ENCODE peak calls at places on chromosome 1, in five cellular contexts. M is cardiac fibroblast, W is ELF-1, Z is type B pancreatic cell, L is germinal center. N is an unnamed sample.

GRCh38 chr1:41936107-41936506 is 17.4 kb upstream of the HIVEP3 start:
- DNase-seq in L (no peak), W (no peak), M (peak), Z (no peak), N (no peak)

GRCh38 chr1:29851666-29852065 is 615.3 kb downstream of the PTPRU start:
- DNase-seq in L (no peak), M (no peak), Z (no peak), W (no peak), N (no peak)

GRCh38 chr1:183101081-183101480 is 77.9 kb downstream of the LAMC1 start:
- DNase-seq in L (no peak), W (no peak), M (no peak), Z (no peak), N (no peak)

GRCh38 chr1:64072089-64072835 is 131.2 kb upstream of the UBE2U start:
- DNase-seq in M (peak), L (no peak), Z (no peak), W (no peak), N (no peak)

GRCh38 chr1:37914719-37915483 is 32.0 kb downstream of the INPP5B start:
- DNase-seq in Z (no peak), L (no peak), W (no peak), M (no peak), N (no peak)

GRCh38 chr1:24201941-24202440 is 14.9 kb upstream of the IFNLR1 start:
- DNase-seq in M (peak), L (peak), W (peak), Z (peak), N (peak)

GRCh38 chr1:27602510-27603319 is 1.2 kb downstream of the AHDC1 start:
- DNase-seq in M (no peak), W (no peak), Z (no peak), L (peak), N (peak)

GRCh38 chr1:77282187-77282865 is 507 bp downstream of the AK5 start:
- DNase-seq in M (peak), W (peak), L (peak), Z (no peak), N (no peak)

GRCh38 chr1:221234821-221235220 is 355.6 kb downstream of the HLX start:
- DNase-seq in M (peak), L (no peak), W (no peak), Z (no peak), N (no peak)

GRCh38 chr1:81186271-81186670 is 614.5 kb upstream of the ADGRL2 start:
- DNase-seq in Z (no peak), L (no peak), M (peak), W (peak), N (no peak)

GRCh38 chr1:55038552-55038838 is 853 bp upstream of the PCSK9 start:
- DNase-seq in Z (no peak), M (no peak), W (no peak), L (no peak), N (no peak)

GRCh38 chr1:56065729-56066128 is 513.6 kb downstream of the PLPP3 start:
- DNase-seq in W (no peak), M (peak), Z (no peak), L (no peak), N (no peak)

GRCh38 chr1:180158149-180159147 is 3.8 kb downstream of the QSOX1 start:
- DNase-seq in M (no peak), Z (no peak), W (no peak), L (no peak), N (no peak)

GRCh38 chr1:70528591-70529333 is 117.7 kb downstream of the CTH start:
- DNase-seq in W (peak), Z (no peak), M (peak), L (peak), N (no peak)

GRCh38 chr1:198261886-198262285 is 105.1 kb downstream of the NEK7 start:
- DNase-seq in W (no peak), M (no peak), Z (no peak), L (no peak), N (no peak)

GRCh38 chr1:168466703-168467081 is 77.1 kb downstream of the XCL2 start:
- DNase-seq in Z (no peak), W (no peak), L (no peak), M (no peak), N (no peak)

GRCh38 chr1:53982034-53982761 is 35.8 kb downstream of the LDLRAD1 start:
- DNase-seq in Z (no peak), L (no peak), M (peak), W (peak), N (no peak)

GRCh38 chr1:117671781-117672501 is 66.1 kb downstream of the TENT5C start:
- DNase-seq in Z (no peak), W (peak), M (peak), L (no peak), N (peak)